ENCODE peak calls at places on chromosomes 12 and 14, in ten cellular contexts. One of them, this sample, is unnamed. For H3K36me3, the result is how much of the 10 kb centered on the place peaks cover.

GRCh38 chr12:72012874-72013273 is 74.2 kb downstream of the TPH2 start:
- DNase-seq in stomach: no peak
- DNase-seq in spleen: no peak
- DNase-seq in right lobe of liver: no peak
- DNase-seq in HepG2: no peak
- DNase-seq in endothelial cell of umbilical vein: no peak
- DNase-seq in ovary: no peak
- DNase-seq in testis: no peak
- DNase-seq in uterus: no peak
- DNase-seq in Peyer's patch: no peak
- DNase-seq in this sample: no peak

GRCh38 chr12:82517027-82517426 is 158.7 kb downstream of the METTL25 start:
- DNase-seq in stomach: no peak
- DNase-seq in spleen: no peak
- DNase-seq in right lobe of liver: no peak
- DNase-seq in HepG2: peak
- DNase-seq in endothelial cell of umbilical vein: no peak
- DNase-seq in ovary: no peak
- DNase-seq in testis: no peak
- DNase-seq in uterus: no peak
- DNase-seq in Peyer's patch: no peak
- DNase-seq in this sample: peak

GRCh38 chr12:49344486-49345047 is 2.1 kb upstream of the DNAJC22 start:
- DNase-seq in stomach: no peak
- DNase-seq in spleen: no peak
- DNase-seq in right lobe of liver: no peak
- DNase-seq in HepG2: no peak
- DNase-seq in endothelial cell of umbilical vein: no peak
- DNase-seq in ovary: no peak
- DNase-seq in testis: peak
- DNase-seq in uterus: no peak
- DNase-seq in Peyer's patch: no peak
- DNase-seq in this sample: no peak

GRCh38 chr12:6273931-6274687 is 36.4 kb upstream of the PLEKHG6 start:
- DNase-seq in stomach: no peak
- DNase-seq in spleen: peak
- DNase-seq in right lobe of liver: peak
- DNase-seq in HepG2: no peak
- DNase-seq in endothelial cell of umbilical vein: peak
- DNase-seq in ovary: no peak
- DNase-seq in testis: peak
- DNase-seq in uterus: peak
- DNase-seq in Peyer's patch: no peak
- DNase-seq in this sample: no peak

GRCh38 chr12:34602213-34602940 is 580.1 kb downstream of the ALG10 start:
- DNase-seq in stomach: no peak
- DNase-seq in spleen: peak
- DNase-seq in right lobe of liver: no peak
- DNase-seq in HepG2: no peak
- DNase-seq in endothelial cell of umbilical vein: no peak
- DNase-seq in ovary: no peak
- DNase-seq in testis: no peak
- DNase-seq in uterus: no peak
- DNase-seq in Peyer's patch: no peak
- DNase-seq in this sample: no peak

GRCh38 chr12:112705037-112705632 is 86.4 kb upstream of the RPH3A start:
- DNase-seq in stomach: no peak
- DNase-seq in spleen: no peak
- DNase-seq in right lobe of liver: no peak
- DNase-seq in HepG2: no peak
- DNase-seq in endothelial cell of umbilical vein: no peak
- DNase-seq in ovary: no peak
- DNase-seq in testis: no peak
- DNase-seq in uterus: no peak
- DNase-seq in Peyer's patch: no peak
- DNase-seq in this sample: no peak

GRCh38 chr12:121325922-121326396 is 26.3 kb downstream of the ANAPC5 start:
- DNase-seq in stomach: no peak
- DNase-seq in spleen: no peak
- DNase-seq in right lobe of liver: no peak
- DNase-seq in HepG2: no peak
- DNase-seq in endothelial cell of umbilical vein: peak
- DNase-seq in ovary: no peak
- DNase-seq in testis: no peak
- DNase-seq in uterus: no peak
- DNase-seq in Peyer's patch: no peak
- DNase-seq in this sample: peak

GRCh38 chr14:103708750-103709187 is 6.5 kb downstream of the XRCC3 start:
- DNase-seq in stomach: peak
- DNase-seq in spleen: no peak
- DNase-seq in right lobe of liver: no peak
- DNase-seq in HepG2: no peak
- DNase-seq in endothelial cell of umbilical vein: no peak
- DNase-seq in ovary: no peak
- DNase-seq in testis: peak
- DNase-seq in uterus: no peak
- DNase-seq in Peyer's patch: no peak
- DNase-seq in this sample: peak

DNA sequence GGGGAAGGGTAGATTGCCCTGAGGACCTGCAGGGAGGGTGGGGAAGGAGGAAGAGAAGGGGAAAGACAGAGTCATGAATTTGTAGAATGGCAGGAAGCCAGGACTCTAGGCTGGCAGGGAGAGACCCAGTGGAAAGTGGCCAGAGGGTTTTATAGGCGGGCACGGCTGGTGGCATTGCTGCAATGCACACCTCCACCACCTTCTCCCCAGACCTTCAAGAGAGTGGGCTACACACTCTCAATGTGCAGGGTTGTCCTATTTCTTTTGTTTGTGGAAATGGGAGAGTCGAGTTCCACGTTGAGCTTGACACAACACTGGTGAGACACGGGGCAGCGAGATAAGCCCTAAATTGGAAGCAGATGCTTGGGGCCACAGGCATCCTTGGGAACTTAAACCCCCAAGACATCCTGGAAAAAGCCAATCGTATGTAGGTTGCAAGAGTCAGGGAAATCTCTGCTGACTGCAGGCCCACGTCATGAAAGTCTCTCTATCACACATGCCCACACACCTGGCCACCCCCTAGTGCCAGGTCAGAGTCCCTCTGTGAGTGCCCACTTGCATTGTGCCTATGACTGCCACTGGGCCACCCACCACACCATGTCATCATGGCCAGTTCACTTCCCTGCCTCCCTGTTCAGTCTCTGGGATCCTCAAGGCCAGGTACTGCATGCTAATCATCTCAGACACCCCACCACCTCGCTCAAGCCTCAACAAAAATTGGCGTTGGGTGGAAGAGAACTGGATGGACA is 38.0 kb upstream of the BDKRB2 start:
- DNase-seq in stomach: no peak
- DNase-seq in spleen: peak
- DNase-seq in right lobe of liver: no peak
- DNase-seq in HepG2: no peak
- DNase-seq in endothelial cell of umbilical vein: no peak
- DNase-seq in ovary: no peak
- DNase-seq in testis: no peak
- DNase-seq in uterus: no peak
- DNase-seq in Peyer's patch: no peak
- DNase-seq in this sample: no peak
- TF ChIP-seq POLR2A in stomach: no peak
- TF ChIP-seq POLR2A in spleen: no peak
- TF ChIP-seq POLR2A in right lobe of liver: no peak
- TF ChIP-seq POLR2A in HepG2: no peak
- TF ChIP-seq POLR2A in endothelial cell of umbilical vein: no peak
- TF ChIP-seq POLR2A in ovary: no peak
- TF ChIP-seq POLR2A in testis: no peak
- TF ChIP-seq POLR2A in uterus: no peak
- TF ChIP-seq POLR2A in Peyer's patch: no peak
- TF ChIP-seq POLR2A in this sample: no peak

GRCh38 chr12:132703611-132704010 is 7.0 kb upstream of the PGAM5 start:
- DNase-seq in stomach: no peak
- DNase-seq in spleen: no peak
- DNase-seq in right lobe of liver: no peak
- DNase-seq in HepG2: no peak
- DNase-seq in endothelial cell of umbilical vein: no peak
- DNase-seq in ovary: no peak
- DNase-seq in testis: no peak
- DNase-seq in uterus: no peak
- DNase-seq in Peyer's patch: no peak
- DNase-seq in this sample: no peak

GRCh38 chr12:132698336-132698735 is 10.9 kb downstream of the PXMP2 start:
- DNase-seq in stomach: no peak
- DNase-seq in spleen: no peak
- DNase-seq in right lobe of liver: no peak
- DNase-seq in HepG2: no peak
- DNase-seq in endothelial cell of umbilical vein: no peak
- DNase-seq in ovary: no peak
- DNase-seq in testis: no peak
- DNase-seq in uterus: no peak
- DNase-seq in Peyer's patch: no peak
- DNase-seq in this sample: no peak

GRCh38 chr12:132695431-132695830 is 8.0 kb downstream of the PXMP2 start:
- DNase-seq in stomach: peak
- DNase-seq in spleen: no peak
- DNase-seq in right lobe of liver: peak
- DNase-seq in HepG2: no peak
- DNase-seq in endothelial cell of umbilical vein: no peak
- DNase-seq in ovary: no peak
- DNase-seq in testis: peak
- DNase-seq in uterus: no peak
- DNase-seq in Peyer's patch: no peak
- DNase-seq in this sample: no peak

GRCh38 chr12:132702640-132703039 is 8.0 kb upstream of the PGAM5 start:
- DNase-seq in stomach: no peak
- DNase-seq in spleen: no peak
- DNase-seq in right lobe of liver: no peak
- DNase-seq in HepG2: no peak
- DNase-seq in endothelial cell of umbilical vein: no peak
- DNase-seq in ovary: no peak
- DNase-seq in testis: no peak
- DNase-seq in uterus: no peak
- DNase-seq in Peyer's patch: no peak
- DNase-seq in this sample: no peak

DNA sequence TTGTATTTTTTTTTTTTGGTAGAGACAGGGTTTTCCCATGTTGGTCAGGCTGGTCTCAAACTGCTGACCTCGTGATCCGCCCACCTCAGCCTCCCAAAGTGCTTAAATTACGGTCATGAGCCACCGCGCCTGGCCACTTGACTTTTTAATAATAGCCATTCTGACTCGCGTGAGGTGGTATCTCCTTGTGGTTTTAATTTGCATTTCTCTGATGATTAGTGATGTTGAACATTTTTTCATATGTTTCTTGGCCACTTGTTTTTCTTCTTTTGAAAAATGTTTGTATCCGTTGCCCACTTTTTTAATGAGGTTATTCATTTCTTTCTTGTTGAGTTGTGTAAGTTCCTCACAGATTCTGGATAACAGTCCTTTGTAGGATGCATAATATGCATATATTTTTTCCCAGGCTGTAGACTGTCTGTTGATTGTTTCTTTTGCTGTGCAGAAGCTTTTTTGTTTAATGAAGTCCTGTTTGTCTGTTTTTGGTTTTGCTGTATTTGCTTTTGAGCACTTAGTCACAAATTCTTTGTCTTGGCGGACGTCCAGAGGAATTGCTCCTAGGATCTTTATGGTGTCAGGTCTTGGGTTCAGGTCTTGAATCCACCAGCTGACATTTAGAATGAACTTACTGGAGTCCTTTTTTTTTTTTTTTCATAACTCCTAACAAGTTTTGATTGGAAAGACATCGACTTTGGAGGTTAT is 10.3 kb upstream of the PGAM5 start:
- DNase-seq in stomach: no peak
- DNase-seq in spleen: no peak
- DNase-seq in right lobe of liver: no peak
- DNase-seq in HepG2: peak
- DNase-seq in endothelial cell of umbilical vein: peak
- DNase-seq in ovary: no peak
- DNase-seq in testis: no peak
- DNase-seq in uterus: no peak
- DNase-seq in Peyer's patch: no peak
- DNase-seq in this sample: no peak
- H3K36me3 ChIP-seq in stomach: under half
- H3K36me3 ChIP-seq in spleen: under half
- H3K36me3 ChIP-seq in right lobe of liver: half or more
- H3K36me3 ChIP-seq in HepG2: under half
- H3K36me3 ChIP-seq in endothelial cell of umbilical vein: under half
- H3K36me3 ChIP-seq in ovary: under half
- H3K36me3 ChIP-seq in testis: under half
- H3K36me3 ChIP-seq in uterus: under half
- H3K36me3 ChIP-seq in Peyer's patch: under half
- H3K36me3 ChIP-seq in this sample: under half

GRCh38 chr12:55755246-55755645 is 12.3 kb downstream of the GDF11 start:
- DNase-seq in stomach: no peak
- DNase-seq in spleen: no peak
- DNase-seq in right lobe of liver: no peak
- DNase-seq in HepG2: no peak
- DNase-seq in endothelial cell of umbilical vein: no peak
- DNase-seq in ovary: no peak
- DNase-seq in testis: no peak
- DNase-seq in uterus: no peak
- DNase-seq in Peyer's patch: no peak
- DNase-seq in this sample: no peak

GRCh38 chr12:55760663-55761062 is 17.7 kb downstream of the GDF11 start:
- DNase-seq in stomach: no peak
- DNase-seq in spleen: no peak
- DNase-seq in right lobe of liver: no peak
- DNase-seq in HepG2: no peak
- DNase-seq in endothelial cell of umbilical vein: no peak
- DNase-seq in ovary: no peak
- DNase-seq in testis: no peak
- DNase-seq in uterus: no peak
- DNase-seq in Peyer's patch: no peak
- DNase-seq in this sample: no peak

GRCh38 chr12:55762646-55763045 is 19.7 kb downstream of the GDF11 start:
- DNase-seq in stomach: no peak
- DNase-seq in spleen: no peak
- DNase-seq in right lobe of liver: no peak
- DNase-seq in HepG2: no peak
- DNase-seq in endothelial cell of umbilical vein: no peak
- DNase-seq in ovary: no peak
- DNase-seq in testis: no peak
- DNase-seq in uterus: no peak
- DNase-seq in Peyer's patch: no peak
- DNase-seq in this sample: no peak

DNA sequence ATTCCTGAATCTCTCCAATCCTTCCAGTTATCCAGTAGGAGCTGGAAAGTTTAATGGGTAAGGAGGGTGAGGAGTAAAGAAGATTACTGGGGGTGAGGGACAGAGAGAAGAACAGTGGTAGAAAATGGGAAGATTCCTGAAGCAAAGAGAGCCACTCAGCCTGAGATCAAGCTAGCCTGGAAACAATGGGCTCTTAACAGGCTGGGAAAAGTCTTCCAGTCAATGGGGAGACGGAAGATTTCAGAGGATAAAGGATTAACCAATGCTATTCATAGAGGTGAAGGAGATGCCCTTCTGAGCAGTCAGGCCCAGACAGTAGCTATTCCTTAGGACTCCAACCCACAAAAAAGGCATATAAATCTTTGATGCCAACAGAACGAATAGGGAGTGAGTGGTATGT is 14.8 kb downstream of the GDF11 start:
- DNase-seq in stomach: no peak
- DNase-seq in spleen: no peak
- DNase-seq in right lobe of liver: no peak
- DNase-seq in HepG2: no peak
- DNase-seq in endothelial cell of umbilical vein: no peak
- DNase-seq in ovary: no peak
- DNase-seq in testis: no peak
- DNase-seq in uterus: no peak
- DNase-seq in Peyer's patch: no peak
- DNase-seq in this sample: no peak
- TF ChIP-seq CTCF in stomach: no peak
- TF ChIP-seq CTCF in spleen: no peak
- TF ChIP-seq CTCF in right lobe of liver: no peak
- TF ChIP-seq CTCF in HepG2: no peak
- TF ChIP-seq CTCF in endothelial cell of umbilical vein: no peak
- TF ChIP-seq CTCF in ovary: no peak
- TF ChIP-seq CTCF in testis: no peak
- TF ChIP-seq CTCF in uterus: no peak
- TF ChIP-seq CTCF in Peyer's patch: no peak
- TF ChIP-seq CTCF in this sample: no peak

DNA sequence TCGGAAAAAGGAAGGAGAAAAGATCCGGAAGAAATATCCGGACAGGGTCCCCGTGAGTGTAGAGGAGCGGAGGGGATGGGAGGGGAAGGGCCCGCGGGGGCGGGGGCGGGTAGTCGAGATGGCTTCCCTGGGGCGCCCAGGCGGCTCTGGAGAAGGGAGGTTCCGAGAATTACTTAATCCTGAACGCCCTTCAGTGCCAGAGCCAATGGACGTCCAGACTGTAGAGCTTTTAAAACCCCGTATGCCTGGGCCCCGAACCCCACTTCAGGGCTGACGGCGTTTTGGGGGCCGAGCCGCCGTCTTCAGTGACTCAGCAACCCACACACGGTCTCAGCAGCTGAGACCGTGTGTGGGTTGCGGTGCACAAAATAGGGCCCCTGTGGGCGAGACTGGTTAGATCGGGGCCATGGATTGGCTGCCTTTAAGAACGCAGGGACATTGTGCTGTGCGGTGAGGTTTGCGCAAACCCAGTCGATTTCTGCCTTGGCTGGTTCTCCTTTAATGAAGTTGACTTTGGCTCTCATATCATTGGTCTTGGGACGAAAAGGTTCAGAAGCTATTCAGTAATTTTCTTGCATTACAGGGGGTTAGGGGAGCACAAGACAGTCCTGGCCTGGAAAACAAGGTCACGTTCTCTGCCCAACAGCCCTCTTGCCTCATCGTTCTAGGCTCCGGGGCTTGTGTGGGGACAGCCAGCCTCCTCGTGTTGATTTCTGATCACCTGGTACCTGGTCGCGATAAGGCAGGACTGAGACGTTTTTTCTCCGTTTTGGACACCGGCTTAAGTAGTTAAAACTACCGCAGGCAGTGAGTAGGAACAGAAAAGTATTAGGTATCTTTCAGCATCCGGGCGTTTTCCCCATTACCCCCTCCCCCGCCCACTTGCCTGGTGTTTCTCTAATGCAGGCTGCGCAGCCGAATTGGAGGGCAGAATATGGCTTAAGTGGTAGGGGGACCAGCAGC is 772 bp downstream of the GABARAPL1 start:
- DNase-seq in stomach: peak
- DNase-seq in spleen: peak
- DNase-seq in right lobe of liver: peak
- DNase-seq in HepG2: peak
- DNase-seq in endothelial cell of umbilical vein: peak
- DNase-seq in ovary: peak
- DNase-seq in testis: peak
- DNase-seq in uterus: peak
- DNase-seq in Peyer's patch: peak
- DNase-seq in this sample: peak
- TF ChIP-seq POLR2A in stomach: no peak
- TF ChIP-seq POLR2A in spleen: no peak
- TF ChIP-seq POLR2A in right lobe of liver: peak
- TF ChIP-seq POLR2A in HepG2: no peak
- TF ChIP-seq POLR2A in endothelial cell of umbilical vein: peak
- TF ChIP-seq POLR2A in ovary: peak
- TF ChIP-seq POLR2A in testis: no peak
- TF ChIP-seq POLR2A in uterus: peak
- TF ChIP-seq POLR2A in Peyer's patch: peak
- TF ChIP-seq POLR2A in this sample: peak